ENCODE peak calls at places on chromosomes 5 and 9, in five cellular contexts. One of them, this sample, is unnamed.

GRCh38 chr5:126263567-126264173 is 159.5 kb upstream of the GRAMD2B start:
- DNase-seq in CD4-positive, alpha-beta T cell: no peak
- DNase-seq in cardiac fibroblast: no peak
- DNase-seq in H9: no peak
- DNase-seq in brain microvascular endothelial cell: no peak
- DNase-seq in this sample: no peak

GRCh38 chr5:171954721-171955120 is 51.7 kb downstream of the FBXW11 start:
- DNase-seq in CD4-positive, alpha-beta T cell: no peak
- DNase-seq in cardiac fibroblast: peak
- DNase-seq in H9: no peak
- DNase-seq in brain microvascular endothelial cell: peak
- DNase-seq in this sample: no peak

GRCh38 chr9:124222918-124223720 is 34.6 kb upstream of the NEK6 start:
- DNase-seq in CD4-positive, alpha-beta T cell: no peak
- DNase-seq in cardiac fibroblast: peak
- DNase-seq in H9: no peak
- DNase-seq in brain microvascular endothelial cell: no peak
- DNase-seq in this sample: no peak

GRCh38 chr5:127053049-127053448 is 20.3 kb downstream of the C5orf63 start:
- DNase-seq in CD4-positive, alpha-beta T cell: no peak
- DNase-seq in cardiac fibroblast: no peak
- DNase-seq in H9: no peak
- DNase-seq in brain microvascular endothelial cell: no peak
- DNase-seq in this sample: no peak

GRCh38 chr9:12884736-12885395 is 110.0 kb downstream of the LURAP1L start:
- DNase-seq in CD4-positive, alpha-beta T cell: no peak
- DNase-seq in cardiac fibroblast: peak
- DNase-seq in H9: no peak
- DNase-seq in brain microvascular endothelial cell: peak
- DNase-seq in this sample: no peak

GRCh38 chr9:125743687-125744428 is 3.3 kb upstream of the PBX3 start:
- DNase-seq in CD4-positive, alpha-beta T cell: no peak
- DNase-seq in cardiac fibroblast: no peak
- DNase-seq in H9: no peak
- DNase-seq in brain microvascular endothelial cell: no peak
- DNase-seq in this sample: no peak

GRCh38 chr5:130289132-130290088 is 385.1 kb downstream of the CHSY3 start:
- DNase-seq in CD4-positive, alpha-beta T cell: no peak
- DNase-seq in cardiac fibroblast: peak
- DNase-seq in H9: no peak
- DNase-seq in brain microvascular endothelial cell: no peak
- DNase-seq in this sample: no peak

GRCh38 chr9:93874242-93874641 is 80.9 kb downstream of the BARX1 start:
- DNase-seq in CD4-positive, alpha-beta T cell: no peak
- DNase-seq in cardiac fibroblast: no peak
- DNase-seq in H9: peak
- DNase-seq in brain microvascular endothelial cell: no peak
- DNase-seq in this sample: no peak

GRCh38 chr9:65444943-65445342 is 159.9 kb upstream of the FOXD4L5 start:
- DNase-seq in CD4-positive, alpha-beta T cell: no peak
- DNase-seq in cardiac fibroblast: no peak
- DNase-seq in H9: no peak
- DNase-seq in brain microvascular endothelial cell: no peak
- DNase-seq in this sample: no peak

GRCh38 chr5:142601432-142601831 is 84.5 kb downstream of the FGF1 start:
- DNase-seq in CD4-positive, alpha-beta T cell: no peak
- DNase-seq in cardiac fibroblast: no peak
- DNase-seq in H9: no peak
- DNase-seq in brain microvascular endothelial cell: no peak
- DNase-seq in this sample: no peak

GRCh38 chr9:109534151-109534550 is 36.0 kb upstream of the PTPN3 start:
- DNase-seq in CD4-positive, alpha-beta T cell: no peak
- DNase-seq in cardiac fibroblast: no peak
- DNase-seq in H9: no peak
- DNase-seq in brain microvascular endothelial cell: no peak
- DNase-seq in this sample: no peak

GRCh38 chr9:126116351-126117157 is 210.1 kb upstream of the MVB12B start:
- DNase-seq in CD4-positive, alpha-beta T cell: no peak
- DNase-seq in cardiac fibroblast: no peak
- DNase-seq in H9: peak
- DNase-seq in brain microvascular endothelial cell: no peak
- DNase-seq in this sample: no peak

GRCh38 chr9:72537011-72537545 is 15.7 kb downstream of the TMC1 start:
- DNase-seq in CD4-positive, alpha-beta T cell: no peak
- DNase-seq in cardiac fibroblast: no peak
- DNase-seq in H9: no peak
- DNase-seq in brain microvascular endothelial cell: no peak
- DNase-seq in this sample: no peak

GRCh38 chr5:150257424-150257823 is 32.1 kb downstream of the CAMK2A start:
- DNase-seq in CD4-positive, alpha-beta T cell: no peak
- DNase-seq in cardiac fibroblast: no peak
- DNase-seq in H9: no peak
- DNase-seq in brain microvascular endothelial cell: no peak
- DNase-seq in this sample: no peak

GRCh38 chr5:126793097-126793496 is 16.2 kb downstream of the LMNB1 start:
- DNase-seq in CD4-positive, alpha-beta T cell: no peak
- DNase-seq in cardiac fibroblast: no peak
- DNase-seq in H9: no peak
- DNase-seq in brain microvascular endothelial cell: no peak
- DNase-seq in this sample: no peak

GRCh38 chr9:16461231-16461840 is 409.1 kb downstream of the BNC2 start:
- DNase-seq in CD4-positive, alpha-beta T cell: no peak
- DNase-seq in cardiac fibroblast: no peak
- DNase-seq in H9: peak
- DNase-seq in brain microvascular endothelial cell: no peak
- DNase-seq in this sample: no peak

GRCh38 chr5:128327973-128328372 is 210.1 kb downstream of the FBN2 start:
- DNase-seq in CD4-positive, alpha-beta T cell: no peak
- DNase-seq in cardiac fibroblast: no peak
- DNase-seq in H9: no peak
- DNase-seq in brain microvascular endothelial cell: no peak
- DNase-seq in this sample: no peak

GRCh38 chr5:81878333-81878732 is 93.5 kb upstream of the ATG10 start:
- DNase-seq in CD4-positive, alpha-beta T cell: no peak
- DNase-seq in cardiac fibroblast: peak
- DNase-seq in H9: no peak
- DNase-seq in brain microvascular endothelial cell: no peak
- DNase-seq in this sample: no peak

GRCh38 chr9:98479967-98480847 is 224.8 kb upstream of the TBC1D2 start:
- DNase-seq in CD4-positive, alpha-beta T cell: no peak
- DNase-seq in cardiac fibroblast: no peak
- DNase-seq in H9: no peak
- DNase-seq in brain microvascular endothelial cell: peak
- DNase-seq in this sample: no peak

GRCh38 chr9:126304207-126304945 is 22.3 kb upstream of the MVB12B start:
- DNase-seq in CD4-positive, alpha-beta T cell: no peak
- DNase-seq in cardiac fibroblast: no peak
- DNase-seq in H9: no peak
- DNase-seq in brain microvascular endothelial cell: no peak
- DNase-seq in this sample: no peak

GRCh38 chr9:81566074-81566698 is 123.2 kb downstream of the TLE1 start:
- DNase-seq in CD4-positive, alpha-beta T cell: no peak
- DNase-seq in cardiac fibroblast: no peak
- DNase-seq in H9: no peak
- DNase-seq in brain microvascular endothelial cell: no peak
- DNase-seq in this sample: no peak

GRCh38 chr9:96514108-96514824 is 64.3 kb downstream of the HABP4 start:
- DNase-seq in CD4-positive, alpha-beta T cell: no peak
- DNase-seq in cardiac fibroblast: peak
- DNase-seq in H9: no peak
- DNase-seq in brain microvascular endothelial cell: peak
- DNase-seq in this sample: no peak

DNA sequence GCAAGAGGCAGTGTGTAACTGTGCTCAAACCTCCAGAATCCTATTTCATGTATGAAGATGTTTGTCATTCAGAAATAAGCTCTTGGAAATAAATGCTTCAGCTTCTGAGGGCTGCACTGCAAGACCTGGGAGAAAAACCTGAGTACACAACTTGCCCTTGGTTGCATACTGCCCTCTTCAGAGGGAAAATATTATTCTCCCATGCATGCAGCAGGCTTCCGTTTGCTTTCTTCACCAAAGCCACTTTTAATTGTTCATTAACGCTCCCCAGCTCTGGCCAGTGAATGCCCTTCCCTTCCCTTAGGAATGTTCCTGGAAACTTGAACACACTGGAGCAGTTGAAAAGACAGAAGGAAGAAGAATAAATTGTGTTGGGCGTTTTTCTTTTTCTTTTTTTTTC is 2.5 kb upstream of the WHRN start:
- DNase-seq in CD4-positive, alpha-beta T cell: no peak
- DNase-seq in cardiac fibroblast: peak
- DNase-seq in H9: no peak
- DNase-seq in brain microvascular endothelial cell: no peak
- DNase-seq in this sample: no peak
- TF ChIP-seq CTCF in CD4-positive, alpha-beta T cell: peak
- TF ChIP-seq CTCF in cardiac fibroblast: peak
- TF ChIP-seq CTCF in H9: peak
- TF ChIP-seq CTCF in brain microvascular endothelial cell: peak
- TF ChIP-seq CTCF in this sample: no peak

DNA sequence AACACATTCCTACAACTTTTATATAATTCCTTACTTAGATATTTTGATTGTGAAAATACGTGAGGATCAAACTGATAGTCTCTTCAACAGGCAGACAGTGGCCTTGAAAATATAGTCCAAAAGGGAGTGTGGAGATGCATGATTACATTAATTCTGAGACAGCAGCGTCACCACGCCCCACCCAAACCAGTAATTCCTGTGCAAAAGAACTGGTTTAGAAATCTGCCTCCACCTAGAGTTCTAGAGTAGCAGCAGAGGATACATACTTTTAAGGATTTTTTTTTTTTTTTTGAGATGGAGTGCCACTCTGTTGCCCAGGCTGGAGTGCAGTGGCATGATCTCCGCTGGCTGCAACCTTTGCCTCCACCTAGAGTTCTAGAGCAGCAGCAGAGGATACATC is 1.6 kb upstream of the TUT7 start:
- DNase-seq in CD4-positive, alpha-beta T cell: no peak
- DNase-seq in cardiac fibroblast: no peak
- DNase-seq in H9: no peak
- DNase-seq in brain microvascular endothelial cell: no peak
- DNase-seq in this sample: no peak
- TF ChIP-seq CTCF in CD4-positive, alpha-beta T cell: no peak
- TF ChIP-seq CTCF in cardiac fibroblast: no peak
- TF ChIP-seq CTCF in H9: no peak
- TF ChIP-seq CTCF in brain microvascular endothelial cell: no peak
- TF ChIP-seq CTCF in this sample: no peak

DNA sequence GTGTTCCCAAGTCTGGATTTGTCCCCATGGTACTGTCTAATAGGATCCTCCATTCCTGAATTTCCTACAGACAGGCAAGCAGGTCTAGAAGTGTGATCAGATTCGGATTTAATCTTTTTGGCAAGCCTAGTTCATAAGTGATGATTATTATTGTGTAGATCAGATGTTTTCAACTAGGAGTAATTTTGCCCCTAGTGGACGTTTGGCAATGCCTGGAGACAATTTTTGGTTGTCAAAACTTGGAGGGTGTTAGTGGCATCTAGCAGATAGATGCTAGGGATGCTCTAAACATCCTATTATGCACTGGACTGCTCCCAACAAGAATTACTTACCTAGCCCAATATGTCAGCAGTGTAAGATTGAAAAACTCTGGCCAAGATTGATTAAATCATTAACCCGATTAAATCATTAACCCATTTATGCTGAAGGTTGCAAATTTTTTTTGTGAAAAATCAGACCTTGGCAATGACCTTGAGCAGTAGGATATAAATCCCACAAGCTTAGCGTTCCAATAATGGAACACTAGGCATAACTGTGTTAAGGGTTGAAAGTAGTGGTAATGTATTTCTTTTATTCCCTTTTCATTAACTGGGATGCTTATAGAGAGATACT is 28.2 kb downstream of the TCERG1 start:
- DNase-seq in CD4-positive, alpha-beta T cell: no peak
- DNase-seq in cardiac fibroblast: no peak
- DNase-seq in H9: no peak
- DNase-seq in brain microvascular endothelial cell: peak
- DNase-seq in this sample: no peak
- TF ChIP-seq CTCF in CD4-positive, alpha-beta T cell: no peak
- TF ChIP-seq CTCF in cardiac fibroblast: peak
- TF ChIP-seq CTCF in H9: peak
- TF ChIP-seq CTCF in brain microvascular endothelial cell: peak
- TF ChIP-seq CTCF in this sample: no peak

GRCh38 chr5:1217596-1218206 is 7.5 kb upstream of the SLC6A18 start:
- DNase-seq in CD4-positive, alpha-beta T cell: no peak
- DNase-seq in cardiac fibroblast: no peak
- DNase-seq in H9: peak
- DNase-seq in brain microvascular endothelial cell: no peak
- DNase-seq in this sample: no peak
- TF ChIP-seq CTCF in CD4-positive, alpha-beta T cell: no peak
- TF ChIP-seq CTCF in cardiac fibroblast: no peak
- TF ChIP-seq CTCF in H9: no peak
- TF ChIP-seq CTCF in brain microvascular endothelial cell: no peak
- TF ChIP-seq CTCF in this sample: no peak

GRCh38 chr5:101364469-101364868 is 461.4 kb upstream of the ST8SIA4 start:
- DNase-seq in CD4-positive, alpha-beta T cell: no peak
- DNase-seq in cardiac fibroblast: no peak
- DNase-seq in H9: no peak
- DNase-seq in brain microvascular endothelial cell: no peak
- DNase-seq in this sample: no peak

GRCh38 chr5:101362067-101362466 is 459.0 kb upstream of the ST8SIA4 start:
- DNase-seq in CD4-positive, alpha-beta T cell: no peak
- DNase-seq in cardiac fibroblast: no peak
- DNase-seq in H9: no peak
- DNase-seq in brain microvascular endothelial cell: no peak
- DNase-seq in this sample: no peak
- TF ChIP-seq CTCF in CD4-positive, alpha-beta T cell: no peak
- TF ChIP-seq CTCF in cardiac fibroblast: no peak
- TF ChIP-seq CTCF in H9: no peak
- TF ChIP-seq CTCF in brain microvascular endothelial cell: no peak
- TF ChIP-seq CTCF in this sample: no peak

This sample was measured in omental fat pad.